ENCODE peak calls at places on chromosomes 12 and 14, in seven cellular contexts. H is T-helper 2 cell, G is nephron progenitor cell, Q is GM13976, K is GM12892, O is MG63, N is GM23338. S is an unnamed sample.

GRCh38 chr12:23055004-23055403 is 430.0 kb downstream of the ETNK1 start:
- DNase-seq in H (no peak), G (peak; percentile 17), K (no peak), N (peak; percentile 80), O (peak; percentile 7), Q (no peak), S (no peak)

GRCh38 chr12:64680235-64680634 is 69.9 kb downstream of the RASSF3 start:
- DNase-seq in N (no peak), K (no peak), O (peak; percentile 26), H (no peak), Q (no peak), G (no peak), S (no peak)

GRCh38 chr14:50532502-50533313 is at the start of gene MAP4K5:
- DNase-seq in Q (peak; percentile 94), K (peak; percentile 83), N (peak; percentile 91), H (peak; percentile 83), O (peak; percentile 87), G (peak; percentile 91), S (peak; percentile 93)

GRCh38 chr12:8698132-8698829 is 490 bp downstream of the RIMKLB start:
- DNase-seq in K (peak; percentile 41), G (peak; percentile 76), N (peak; percentile 72), O (peak; percentile 66), H (peak; percentile 14), Q (peak; percentile 72), S (peak; percentile 70)

GRCh38 chr14:90132821-90133570 is 71.2 kb downstream of the KCNK13 start:
- DNase-seq in K (no peak), G (no peak), Q (no peak), O (no peak), H (no peak), N (no peak), S (no peak)

GRCh38 chr14:57346741-57347140 is 43.6 kb upstream of the NAA30 start:
- DNase-seq in G (no peak), K (no peak), O (no peak), Q (no peak), N (no peak), H (no peak), S (no peak)

GRCh38 chr12:46268617-46269428 is at the start of gene SLC38A1:
- DNase-seq in Q (peak; percentile 87), O (peak; percentile 93), G (peak; percentile 78), N (peak; percentile 89), K (peak; percentile 58), H (peak; percentile 81), S (peak; percentile 87)

GRCh38 chr12:52164624-52165023 is 27.2 kb downstream of the KRT80 start:
- DNase-seq in O (no peak), H (no peak), G (no peak), Q (no peak), N (no peak), K (no peak), S (no peak)

GRCh38 chr12:113955109-113955970 is 10.8 kb downstream of the RBM19 start:
- DNase-seq in H (no peak), G (peak; percentile 54), K (no peak), O (peak; percentile 20), N (peak; percentile 69), Q (no peak), S (no peak)

GRCh38 chr12:75564398-75564797 is 53.0 kb upstream of the KRR1 start:
- DNase-seq in O (peak; percentile 24), H (no peak), G (no peak), K (no peak), N (no peak), Q (no peak), S (no peak)

GRCh38 chr12:85007836-85008235 is 28.2 kb downstream of the TSPAN19 start:
- DNase-seq in Q (no peak), H (no peak), O (peak; percentile 1), K (no peak), G (no peak), N (no peak), S (no peak)

GRCh38 chr12:54352891-54353874 is 11.1 kb downstream of the GPR84 start:
- DNase-seq in G (peak; percentile 61), Q (no peak), N (peak; percentile 54), H (no peak), O (no peak), K (no peak), S (no peak)

GRCh38 chr14:62592877-62593276 is 452.4 kb downstream of the KCNH5 start:
- DNase-seq in O (peak; percentile 0), N (no peak), K (no peak), H (no peak), Q (no peak), G (no peak), S (no peak)

GRCh38 chr14:22556021-22556989 is 32.7 kb downstream of the DAD1 start:
- DNase-seq in O (no peak), K (peak; percentile 73), H (peak; percentile 94), G (no peak), Q (peak; percentile 87), N (peak; percentile 29), S (peak; percentile 89)

GRCh38 chr12:53991077-53991460 is 6.1 kb downstream of the HOXC10 start:
- DNase-seq in G (no peak), K (no peak), N (no peak), H (no peak), O (peak; percentile 86), Q (no peak), S (no peak)

GRCh38 chr14:23186913-23187654 is 3.6 kb upstream of the SLC7A8 start:
- DNase-seq in G (peak; percentile 23), O (no peak), H (no peak), K (no peak), N (peak; percentile 70), Q (peak; percentile 64), S (peak; percentile 52)

GRCh38 chr12:55915481-55915856 is 12.2 kb downstream of the PYM1 start:
- DNase-seq in N (no peak), G (no peak), O (no peak), K (no peak), H (no peak), Q (no peak), S (no peak)

GRCh38 chr12:88529531-88530488 is 50.5 kb downstream of the KITLG start:
- DNase-seq in Q (no peak), G (no peak), H (no peak), O (peak; percentile 17), N (no peak), K (no peak), S (no peak)

GRCh38 chr12:57744777-57745484 is at the start of gene TSPAN31:
- DNase-seq in O (peak; percentile 97), H (peak; percentile 88), G (peak; percentile 94), Q (peak; percentile 92), N (peak; percentile 99), K (peak; percentile 84), S (peak; percentile 93)

GRCh38 chr12:26277511-26278246 is 82.3 kb downstream of the SSPN start:
- DNase-seq in Q (no peak), H (no peak), K (no peak), G (no peak), N (no peak), O (no peak), S (no peak)

GRCh38 chr12:66964629-66965028 is 285.8 kb upstream of the GRIP1 start:
- DNase-seq in O (no peak), H (no peak), N (no peak), G (no peak), Q (no peak), K (no peak), S (no peak)

GRCh38 chr12:64673490-64674169 is 63.3 kb downstream of the RASSF3 start:
- DNase-seq in Q (no peak), G (no peak), O (peak; percentile 28), N (no peak), H (no peak), K (no peak), S (no peak)

GRCh38 chr12:2244013-2244861 is 191.4 kb downstream of the CACNA1C start:
- DNase-seq in O (peak; percentile 88), G (peak; percentile 17), N (peak; percentile 77), Q (no peak), K (no peak), H (no peak), S (no peak)

GRCh38 chr12:95548056-95548538 is 3.2 kb downstream of the USP44 start:
- DNase-seq in H (peak; percentile 7), N (peak; percentile 68), O (peak; percentile 32), K (no peak), Q (peak; percentile 42), G (no peak), S (peak; percentile 43)

GRCh38 chr12:40224439-40225291 is at the start of gene LRRK2:
- DNase-seq in K (no peak), H (no peak), G (peak; percentile 72), Q (peak; percentile 54), O (peak; percentile 81), N (peak; percentile 55), S (peak; percentile 81)

GRCh38 chr14:104143071-104143470 is 4.7 kb downstream of the KIF26A start:
- DNase-seq in G (peak; percentile 4), K (no peak), O (no peak), N (no peak), Q (no peak), H (no peak), S (no peak)

GRCh38 chr12:19896534-19896933 is 457.2 kb downstream of the AEBP2 start:
- DNase-seq in O (no peak), H (no peak), K (no peak), N (no peak), G (no peak), Q (no peak), S (no peak)

S was measured in GM20000.